ENCODE peak calls at places on chromosomes 4 and X, in seven cellular contexts. One of them, this sample, is unnamed.
A peak's percentile ranks its signal among the peaks of the same experiment; 100 is the strongest.

GRCh38 chr4:38154681-38155588 is 194.7 kb downstream of the PTTG2 start:
- DNase-seq in body of pancreas: peak; percentile 83
- DNase-seq in mammary epithelial cell: peak; percentile 54
- DNase-seq in transverse colon: peak; percentile 85
- DNase-seq in DND-41: no peak
- DNase-seq in colonic mucosa: peak; percentile 84
- DNase-seq in spleen: no peak
- DNase-seq in this sample: no peak

GRCh38 chr4:14771504-14772175 is 230.6 kb upstream of the CPEB2 start:
- DNase-seq in mammary epithelial cell: peak; percentile 68
- DNase-seq in colonic mucosa: no peak
- DNase-seq in transverse colon: no peak
- DNase-seq in spleen: no peak
- DNase-seq in DND-41: no peak
- DNase-seq in body of pancreas: no peak
- DNase-seq in this sample: no peak

GRCh38 chr4:1027219-1027915 is 15.9 kb downstream of the FGFRL1 start:
- DNase-seq in colonic mucosa: no peak
- DNase-seq in DND-41: no peak
- DNase-seq in spleen: no peak
- DNase-seq in transverse colon: no peak
- DNase-seq in mammary epithelial cell: no peak
- DNase-seq in body of pancreas: no peak
- DNase-seq in this sample: no peak

GRCh38 chr4:103008875-103009729 is 10.4 kb downstream of the SLC9B1 start:
- DNase-seq in transverse colon: no peak
- DNase-seq in body of pancreas: no peak
- DNase-seq in DND-41: peak; percentile 32
- DNase-seq in colonic mucosa: peak; percentile 37
- DNase-seq in spleen: no peak
- DNase-seq in mammary epithelial cell: peak; percentile 56
- DNase-seq in this sample: no peak

GRCh38 chrX:22378296-22378695 is 105.6 kb downstream of the CBLL2 start:
- DNase-seq in body of pancreas: no peak
- DNase-seq in transverse colon: no peak
- DNase-seq in mammary epithelial cell: peak; percentile 23
- DNase-seq in colonic mucosa: no peak
- DNase-seq in DND-41: no peak
- DNase-seq in spleen: no peak
- DNase-seq in this sample: no peak

GRCh38 chr4:138972956-138973819 is 42.4 kb upstream of the NOCT start:
- DNase-seq in DND-41: no peak
- DNase-seq in transverse colon: no peak
- DNase-seq in colonic mucosa: no peak
- DNase-seq in spleen: no peak
- DNase-seq in body of pancreas: no peak
- DNase-seq in mammary epithelial cell: no peak
- DNase-seq in this sample: no peak

GRCh38 chr4:3022112-3022511 is 52.2 kb downstream of the HTT-AS start:
- DNase-seq in colonic mucosa: no peak
- DNase-seq in transverse colon: no peak
- DNase-seq in body of pancreas: no peak
- DNase-seq in spleen: peak; percentile 8
- DNase-seq in mammary epithelial cell: peak; percentile 31
- DNase-seq in DND-41: no peak
- DNase-seq in this sample: no peak

GRCh38 chr4:8675383-8675782 is 82.8 kb downstream of the CPZ start:
- DNase-seq in mammary epithelial cell: no peak
- DNase-seq in spleen: peak; percentile 51
- DNase-seq in DND-41: peak; percentile 18
- DNase-seq in transverse colon: no peak
- DNase-seq in colonic mucosa: no peak
- DNase-seq in body of pancreas: no peak
- DNase-seq in this sample: no peak

GRCh38 chr4:6626066-6626465 is 14.4 kb upstream of the MRFAP1 start:
- DNase-seq in transverse colon: no peak
- DNase-seq in DND-41: no peak
- DNase-seq in colonic mucosa: no peak
- DNase-seq in mammary epithelial cell: no peak
- DNase-seq in body of pancreas: no peak
- DNase-seq in spleen: no peak
- DNase-seq in this sample: no peak

GRCh38 chrX:47174846-47175587 is 18.6 kb upstream of the UBA1 start:
- DNase-seq in body of pancreas: no peak
- DNase-seq in colonic mucosa: no peak
- DNase-seq in mammary epithelial cell: no peak
- DNase-seq in DND-41: no peak
- DNase-seq in transverse colon: no peak
- DNase-seq in spleen: peak; percentile 54
- DNase-seq in this sample: no peak

GRCh38 chr4:20284990-20285389 is 33.3 kb downstream of the SLIT2 start:
- DNase-seq in DND-41: no peak
- DNase-seq in transverse colon: no peak
- DNase-seq in mammary epithelial cell: peak; percentile 79
- DNase-seq in spleen: no peak
- DNase-seq in body of pancreas: no peak
- DNase-seq in colonic mucosa: no peak
- DNase-seq in this sample: no peak

GRCh38 chr4:77564231-77564630 is 41.4 kb upstream of the CXCL13 start:
- DNase-seq in mammary epithelial cell: no peak
- DNase-seq in spleen: no peak
- DNase-seq in transverse colon: peak; percentile 30
- DNase-seq in body of pancreas: peak; percentile 82
- DNase-seq in DND-41: no peak
- DNase-seq in colonic mucosa: peak; percentile 25
- DNase-seq in this sample: no peak

GRCh38 chrX:13179100-13179499 is 134.7 kb upstream of the FAM9C start:
- DNase-seq in spleen: no peak
- DNase-seq in colonic mucosa: no peak
- DNase-seq in mammary epithelial cell: peak; percentile 83
- DNase-seq in DND-41: no peak
- DNase-seq in body of pancreas: no peak
- DNase-seq in transverse colon: no peak
- DNase-seq in this sample: no peak

GRCh38 chr4:1216869-1217294 is 32.0 kb downstream of the CTBP1 start:
- DNase-seq in mammary epithelial cell: no peak
- DNase-seq in DND-41: peak; percentile 93
- DNase-seq in transverse colon: peak; percentile 63
- DNase-seq in body of pancreas: no peak
- DNase-seq in spleen: peak; percentile 94
- DNase-seq in colonic mucosa: no peak
- DNase-seq in this sample: peak; percentile 9

GRCh38 chr4:37645736-37646135 is 40.4 kb downstream of the RELL1 start:
- DNase-seq in mammary epithelial cell: no peak
- DNase-seq in transverse colon: no peak
- DNase-seq in body of pancreas: no peak
- DNase-seq in DND-41: no peak
- DNase-seq in spleen: no peak
- DNase-seq in colonic mucosa: no peak
- DNase-seq in this sample: no peak

GRCh38 chr4:143286733-143287570 is 49.7 kb upstream of the GAB1 start:
- DNase-seq in DND-41: no peak
- DNase-seq in body of pancreas: no peak
- DNase-seq in transverse colon: no peak
- DNase-seq in spleen: no peak
- DNase-seq in mammary epithelial cell: peak; percentile 78
- DNase-seq in colonic mucosa: no peak
- DNase-seq in this sample: no peak

GRCh38 chr4:143282170-143282760 is 54.4 kb upstream of the GAB1 start:
- DNase-seq in colonic mucosa: no peak
- DNase-seq in DND-41: no peak
- DNase-seq in transverse colon: no peak
- DNase-seq in spleen: no peak
- DNase-seq in body of pancreas: no peak
- DNase-seq in mammary epithelial cell: no peak
- DNase-seq in this sample: no peak

GRCh38 chr4:143286058-143286457 is 50.6 kb upstream of the GAB1 start:
- DNase-seq in colonic mucosa: no peak
- DNase-seq in DND-41: no peak
- DNase-seq in spleen: no peak
- DNase-seq in transverse colon: no peak
- DNase-seq in body of pancreas: no peak
- DNase-seq in mammary epithelial cell: no peak
- DNase-seq in this sample: no peak

GRCh38 chr4:143287571-143287923 is 49.1 kb upstream of the GAB1 start:
- DNase-seq in spleen: no peak
- DNase-seq in body of pancreas: no peak
- DNase-seq in transverse colon: no peak
- DNase-seq in colonic mucosa: no peak
- DNase-seq in DND-41: no peak
- DNase-seq in mammary epithelial cell: no peak
- DNase-seq in this sample: no peak

GRCh38 chr4:143281507-143282169 is 55.0 kb upstream of the GAB1 start:
- DNase-seq in spleen: no peak
- DNase-seq in colonic mucosa: no peak
- DNase-seq in DND-41: no peak
- DNase-seq in transverse colon: no peak
- DNase-seq in mammary epithelial cell: no peak
- DNase-seq in body of pancreas: no peak
- DNase-seq in this sample: no peak
- H3K27ac ChIP-seq in spleen: no peak overlapping the region
- H3K27ac ChIP-seq in colonic mucosa: no peak overlapping the region
- H3K27ac ChIP-seq in DND-41: no peak overlapping the region
- H3K27ac ChIP-seq in transverse colon: peak overlapping the region; percentile 4
- H3K27ac ChIP-seq in mammary epithelial cell: no peak overlapping the region
- H3K27ac ChIP-seq in body of pancreas: no peak overlapping the region
- H3K27ac ChIP-seq in this sample: no peak overlapping the region

DNA sequence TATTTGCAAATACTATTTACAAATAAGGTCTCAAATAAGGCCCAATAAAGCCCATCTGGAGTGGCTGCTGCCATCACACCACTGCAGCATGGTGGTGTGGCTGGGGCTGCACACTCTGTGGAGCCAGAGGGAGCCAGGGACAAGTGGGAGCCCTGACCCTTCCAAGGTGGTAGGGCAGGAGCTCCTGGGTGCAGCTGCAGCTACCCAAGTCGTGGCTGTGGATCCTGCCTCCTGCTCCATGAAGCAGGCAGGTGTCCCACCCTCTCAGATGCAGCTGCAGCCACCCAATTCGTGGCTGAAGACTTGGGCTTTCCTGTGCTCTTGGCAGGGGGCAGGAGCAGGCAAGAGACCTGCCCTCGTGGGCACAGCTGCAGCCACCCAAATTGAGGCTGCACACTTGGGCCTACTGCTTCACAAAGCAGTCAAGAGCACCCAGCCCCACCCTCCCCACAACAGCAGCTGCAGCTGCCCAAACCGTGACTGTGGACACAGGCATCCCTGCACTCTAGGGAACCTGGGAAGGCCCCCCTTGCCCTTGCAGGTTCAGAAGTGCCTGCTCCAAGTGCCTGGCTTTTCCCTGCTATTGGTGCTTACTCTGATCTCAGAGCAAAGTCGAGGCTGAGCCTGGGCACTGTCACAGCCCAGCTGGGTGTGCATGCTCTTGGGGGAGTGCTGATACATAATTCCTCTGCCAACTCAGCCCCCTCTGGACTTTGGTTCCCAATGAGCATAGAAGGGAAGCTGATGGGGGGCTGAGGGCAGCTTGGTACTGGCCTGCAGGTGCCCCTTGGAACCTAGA is 614.8 kb downstream of the PCDH18 start:
- DNase-seq in mammary epithelial cell: no peak
- DNase-seq in colonic mucosa: no peak
- DNase-seq in spleen: no peak
- DNase-seq in body of pancreas: no peak
- DNase-seq in DND-41: no peak
- DNase-seq in transverse colon: no peak
- DNase-seq in this sample: no peak
- H3K27ac ChIP-seq in mammary epithelial cell: no peak overlapping the region
- H3K27ac ChIP-seq in colonic mucosa: no peak overlapping the region
- H3K27ac ChIP-seq in spleen: no peak overlapping the region
- H3K27ac ChIP-seq in body of pancreas: no peak overlapping the region
- H3K27ac ChIP-seq in DND-41: no peak overlapping the region
- H3K27ac ChIP-seq in transverse colon: no peak overlapping the region
- H3K27ac ChIP-seq in this sample: no peak overlapping the region

DNA sequence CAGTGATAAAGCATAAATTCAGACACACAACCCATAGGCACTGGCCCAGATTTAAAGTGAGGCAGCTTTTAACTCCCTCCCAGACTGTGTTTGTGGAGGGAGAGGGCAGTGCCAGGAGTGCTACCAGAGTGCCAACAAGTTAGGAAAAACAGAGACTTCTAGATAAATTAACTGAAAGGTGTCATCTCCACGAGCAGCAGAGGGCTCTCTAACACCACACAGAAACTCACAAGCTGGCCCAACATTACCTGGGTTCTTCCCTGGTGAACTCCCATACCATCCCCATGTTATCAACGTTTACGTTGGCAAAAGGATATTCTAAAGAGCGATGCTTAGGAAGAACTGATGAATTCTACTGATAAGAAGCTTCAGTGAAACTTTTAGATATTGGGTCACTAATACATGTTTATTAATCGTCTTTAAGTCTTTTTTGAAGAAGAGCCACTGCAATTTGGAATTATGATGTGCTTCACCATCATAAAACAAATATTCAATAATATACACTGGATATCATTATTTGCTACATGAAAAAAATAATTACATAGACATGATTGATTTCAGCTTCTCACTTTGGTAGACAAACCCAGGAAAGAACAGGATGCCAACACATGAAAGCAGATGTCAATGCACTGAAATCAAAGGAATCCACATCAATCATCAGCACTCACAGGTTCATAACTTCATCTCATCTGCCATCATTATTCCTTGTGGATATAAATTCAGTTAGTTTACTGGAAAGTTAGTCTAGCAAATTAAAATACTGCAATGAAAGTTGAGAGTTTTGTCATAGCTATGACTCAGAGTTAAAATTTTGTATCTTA is 121.2 kb upstream of the NAP1L5 start:
- DNase-seq in mammary epithelial cell: peak; percentile 52
- DNase-seq in transverse colon: peak; percentile 71
- DNase-seq in DND-41: peak; percentile 39
- DNase-seq in spleen: no peak
- DNase-seq in body of pancreas: peak; percentile 52
- DNase-seq in colonic mucosa: peak; percentile 69
- DNase-seq in this sample: peak; percentile 47
- H3K27ac ChIP-seq in mammary epithelial cell: no peak overlapping the region
- H3K27ac ChIP-seq in transverse colon: peak overlapping the region; percentile 96
- H3K27ac ChIP-seq in DND-41: no peak overlapping the region
- H3K27ac ChIP-seq in spleen: no peak overlapping the region
- H3K27ac ChIP-seq in body of pancreas: peak overlapping the region; percentile 97
- H3K27ac ChIP-seq in colonic mucosa: no peak overlapping the region
- H3K27ac ChIP-seq in this sample: no peak overlapping the region

GRCh38 chrX:142238536-142238935 is 33.4 kb upstream of the MAGEC2 start:
- DNase-seq in DND-41: no peak
- DNase-seq in transverse colon: no peak
- DNase-seq in body of pancreas: no peak
- DNase-seq in spleen: no peak
- DNase-seq in mammary epithelial cell: no peak
- DNase-seq in colonic mucosa: no peak
- DNase-seq in this sample: no peak
- H3K27ac ChIP-seq in DND-41: no peak overlapping the region
- H3K27ac ChIP-seq in transverse colon: no peak overlapping the region
- H3K27ac ChIP-seq in body of pancreas: no peak overlapping the region
- H3K27ac ChIP-seq in spleen: no peak overlapping the region
- H3K27ac ChIP-seq in mammary epithelial cell: no peak overlapping the region
- H3K27ac ChIP-seq in colonic mucosa: no peak overlapping the region
- H3K27ac ChIP-seq in this sample: no peak overlapping the region

GRCh38 chrX:122850326-122850725 is 333.8 kb upstream of the GRIA3 start:
- DNase-seq in transverse colon: no peak
- DNase-seq in DND-41: no peak
- DNase-seq in spleen: no peak
- DNase-seq in mammary epithelial cell: peak; percentile 50
- DNase-seq in body of pancreas: no peak
- DNase-seq in colonic mucosa: no peak
- DNase-seq in this sample: no peak
- H3K27ac ChIP-seq in transverse colon: no peak overlapping the region
- H3K27ac ChIP-seq in DND-41: no peak overlapping the region
- H3K27ac ChIP-seq in spleen: no peak overlapping the region
- H3K27ac ChIP-seq in mammary epithelial cell: no peak overlapping the region
- H3K27ac ChIP-seq in body of pancreas: no peak overlapping the region
- H3K27ac ChIP-seq in colonic mucosa: no peak overlapping the region
- H3K27ac ChIP-seq in this sample: no peak overlapping the region